ENCODE peak calls at places on chromosome 3, in nine cellular contexts. One of them, this sample, is unnamed.

GRCh38 chr3:43512749-43513404 is 108.9 kb downstream of the ANO10 start:
- DNase-seq in ovary: no peak
- DNase-seq in HepG2: no peak
- DNase-seq in A549: peak
- DNase-seq in transverse colon: no peak
- DNase-seq in upper lobe of left lung: no peak
- DNase-seq in esophagus muscularis mucosa: no peak
- DNase-seq in suprapubic skin: no peak
- DNase-seq in sigmoid colon: no peak
- DNase-seq in this sample: no peak

GRCh38 chr3:32865364-32865763 is 47.6 kb downstream of the TRIM71 start:
- DNase-seq in esophagus muscularis mucosa: no peak
- DNase-seq in ovary: no peak
- DNase-seq in sigmoid colon: no peak
- DNase-seq in A549: no peak
- DNase-seq in transverse colon: no peak
- DNase-seq in HepG2: peak
- DNase-seq in upper lobe of left lung: no peak
- DNase-seq in suprapubic skin: no peak
- DNase-seq in this sample: peak

GRCh38 chr3:113532698-113533533 is 561 bp downstream of the SIDT1 start:
- DNase-seq in A549: peak
- DNase-seq in esophagus muscularis mucosa: no peak
- DNase-seq in sigmoid colon: no peak
- DNase-seq in transverse colon: peak
- DNase-seq in HepG2: no peak
- DNase-seq in suprapubic skin: peak
- DNase-seq in ovary: peak
- DNase-seq in upper lobe of left lung: peak
- DNase-seq in this sample: peak

GRCh38 chr3:190596341-190597285 is 82.7 kb downstream of the IL1RAP start:
- DNase-seq in esophagus muscularis mucosa: no peak
- DNase-seq in suprapubic skin: no peak
- DNase-seq in sigmoid colon: no peak
- DNase-seq in A549: no peak
- DNase-seq in upper lobe of left lung: no peak
- DNase-seq in transverse colon: no peak
- DNase-seq in ovary: no peak
- DNase-seq in HepG2: no peak
- DNase-seq in this sample: no peak

GRCh38 chr3:148379763-148380162 is 317.9 kb upstream of the AGTR1 start:
- DNase-seq in sigmoid colon: no peak
- DNase-seq in transverse colon: no peak
- DNase-seq in A549: peak
- DNase-seq in upper lobe of left lung: no peak
- DNase-seq in ovary: no peak
- DNase-seq in esophagus muscularis mucosa: no peak
- DNase-seq in suprapubic skin: no peak
- DNase-seq in HepG2: peak
- DNase-seq in this sample: no peak

GRCh38 chr3:43866529-43867353 is 176.0 kb downstream of the ABHD5 start:
- DNase-seq in esophagus muscularis mucosa: peak
- DNase-seq in A549: peak
- DNase-seq in transverse colon: no peak
- DNase-seq in ovary: no peak
- DNase-seq in suprapubic skin: no peak
- DNase-seq in upper lobe of left lung: no peak
- DNase-seq in HepG2: no peak
- DNase-seq in sigmoid colon: no peak
- DNase-seq in this sample: no peak

GRCh38 chr3:58998476-58999117 is 51.2 kb downstream of the CFAP20DC start:
- DNase-seq in suprapubic skin: no peak
- DNase-seq in sigmoid colon: no peak
- DNase-seq in ovary: no peak
- DNase-seq in esophagus muscularis mucosa: no peak
- DNase-seq in transverse colon: no peak
- DNase-seq in upper lobe of left lung: no peak
- DNase-seq in A549: peak
- DNase-seq in HepG2: no peak
- DNase-seq in this sample: no peak

GRCh38 chr3:190169877-190170276 is 49.2 kb upstream of the P3H2 start:
- DNase-seq in esophagus muscularis mucosa: no peak
- DNase-seq in suprapubic skin: no peak
- DNase-seq in transverse colon: no peak
- DNase-seq in HepG2: no peak
- DNase-seq in A549: no peak
- DNase-seq in upper lobe of left lung: no peak
- DNase-seq in ovary: no peak
- DNase-seq in sigmoid colon: no peak
- DNase-seq in this sample: no peak

GRCh38 chr3:45551214-45552010 is 43.1 kb upstream of the LIMD1 start:
- DNase-seq in A549: peak
- DNase-seq in HepG2: peak
- DNase-seq in suprapubic skin: peak
- DNase-seq in transverse colon: peak
- DNase-seq in esophagus muscularis mucosa: no peak
- DNase-seq in upper lobe of left lung: no peak
- DNase-seq in ovary: peak
- DNase-seq in sigmoid colon: peak
- DNase-seq in this sample: peak

GRCh38 chr3:110576962-110577361 is 494.7 kb upstream of the NECTIN3 start:
- DNase-seq in HepG2: no peak
- DNase-seq in A549: peak
- DNase-seq in esophagus muscularis mucosa: no peak
- DNase-seq in ovary: no peak
- DNase-seq in upper lobe of left lung: no peak
- DNase-seq in transverse colon: no peak
- DNase-seq in sigmoid colon: no peak
- DNase-seq in suprapubic skin: no peak
- DNase-seq in this sample: no peak

GRCh38 chr3:86208782-86209181 is 782.2 kb downstream of the VGLL3 start:
- DNase-seq in HepG2: no peak
- DNase-seq in sigmoid colon: no peak
- DNase-seq in suprapubic skin: no peak
- DNase-seq in A549: no peak
- DNase-seq in upper lobe of left lung: no peak
- DNase-seq in ovary: no peak
- DNase-seq in esophagus muscularis mucosa: no peak
- DNase-seq in transverse colon: no peak
- DNase-seq in this sample: no peak

GRCh38 chr3:153158961-153159735 is 2.9 kb upstream of the RAP2B start:
- DNase-seq in HepG2: no peak
- DNase-seq in A549: no peak
- DNase-seq in sigmoid colon: no peak
- DNase-seq in ovary: no peak
- DNase-seq in suprapubic skin: no peak
- DNase-seq in esophagus muscularis mucosa: no peak
- DNase-seq in upper lobe of left lung: no peak
- DNase-seq in transverse colon: no peak
- DNase-seq in this sample: no peak

GRCh38 chr3:132255041-132255745 is 62.0 kb upstream of the ACP3 start:
- DNase-seq in upper lobe of left lung: no peak
- DNase-seq in transverse colon: no peak
- DNase-seq in A549: peak
- DNase-seq in ovary: no peak
- DNase-seq in suprapubic skin: no peak
- DNase-seq in esophagus muscularis mucosa: no peak
- DNase-seq in sigmoid colon: no peak
- DNase-seq in HepG2: no peak
- DNase-seq in this sample: no peak

GRCh38 chr3:69092030-69092513 is 7.3 kb downstream of the ARL6IP5 start:
- DNase-seq in transverse colon: no peak
- DNase-seq in upper lobe of left lung: no peak
- DNase-seq in A549: no peak
- DNase-seq in suprapubic skin: no peak
- DNase-seq in ovary: no peak
- DNase-seq in sigmoid colon: no peak
- DNase-seq in esophagus muscularis mucosa: no peak
- DNase-seq in HepG2: no peak
- DNase-seq in this sample: no peak

DNA sequence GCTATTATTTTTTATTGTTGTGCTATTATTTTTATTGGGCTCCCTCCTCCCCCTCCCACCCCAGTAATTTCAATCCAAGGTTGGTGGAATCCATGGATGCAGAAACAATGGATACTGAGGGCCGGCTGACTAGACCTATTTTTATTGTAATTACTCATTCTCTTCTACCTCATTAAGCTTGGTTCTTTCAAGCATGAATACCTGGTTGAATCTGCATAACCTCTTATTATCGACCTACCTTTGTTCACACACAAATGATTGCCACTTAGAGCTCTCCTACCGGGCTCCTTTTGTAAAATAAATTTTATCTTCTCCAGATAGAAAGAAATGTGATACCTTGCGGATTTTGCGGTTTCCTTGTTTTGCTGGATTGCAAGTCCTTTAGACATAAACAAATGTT is 31.6 kb downstream of the BTD start:
- DNase-seq in esophagus muscularis mucosa: no peak
- DNase-seq in suprapubic skin: no peak
- DNase-seq in sigmoid colon: no peak
- DNase-seq in A549: no peak
- DNase-seq in ovary: no peak
- DNase-seq in transverse colon: no peak
- DNase-seq in HepG2: no peak
- DNase-seq in upper lobe of left lung: no peak
- DNase-seq in this sample: no peak
- H3K4me3 ChIP-seq in esophagus muscularis mucosa: no peak
- H3K4me3 ChIP-seq in suprapubic skin: no peak
- H3K4me3 ChIP-seq in sigmoid colon: no peak
- H3K4me3 ChIP-seq in A549: no peak
- H3K4me3 ChIP-seq in ovary: no peak
- H3K4me3 ChIP-seq in transverse colon: no peak
- H3K4me3 ChIP-seq in HepG2: no peak
- H3K4me3 ChIP-seq in upper lobe of left lung: no peak
- H3K4me3 ChIP-seq in this sample: no peak

DNA sequence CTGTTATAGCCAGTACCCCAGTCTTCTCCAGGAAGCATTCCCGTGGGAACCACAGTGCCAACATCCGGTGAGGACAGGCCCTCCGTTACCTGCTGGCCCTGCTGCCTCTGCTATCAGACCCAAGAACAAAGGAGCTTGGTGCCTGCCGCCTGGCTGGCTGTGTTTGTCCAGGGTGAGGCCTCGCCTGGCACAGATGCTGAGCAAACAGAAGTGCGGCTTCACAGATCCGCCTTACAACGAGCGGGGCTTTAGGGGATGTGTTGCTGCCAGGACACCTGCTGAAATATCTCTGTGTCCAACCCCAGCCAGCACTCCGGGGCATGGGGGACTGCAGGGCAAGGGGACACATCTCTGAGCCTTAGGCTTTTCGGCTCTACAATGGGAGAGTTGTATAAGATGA is 2.2 kb upstream of the EPHB3 start:
- DNase-seq in upper lobe of left lung: no peak
- DNase-seq in transverse colon: peak
- DNase-seq in ovary: no peak
- DNase-seq in HepG2: peak
- DNase-seq in A549: peak
- DNase-seq in esophagus muscularis mucosa: no peak
- DNase-seq in suprapubic skin: no peak
- DNase-seq in sigmoid colon: no peak
- DNase-seq in this sample: peak
- TF ChIP-seq EP300 in upper lobe of left lung: no peak
- TF ChIP-seq EP300 in transverse colon: no peak
- TF ChIP-seq EP300 in ovary: no peak
- TF ChIP-seq EP300 in HepG2: no peak
- TF ChIP-seq EP300 in A549: no peak
- TF ChIP-seq EP300 in esophagus muscularis mucosa: no peak
- TF ChIP-seq EP300 in suprapubic skin: no peak
- TF ChIP-seq EP300 in sigmoid colon: no peak
- TF ChIP-seq EP300 in this sample: no peak

GRCh38 chr3:37571269-37571668 is 290.4 kb upstream of the CTDSPL start:
- DNase-seq in HepG2: no peak
- DNase-seq in transverse colon: no peak
- DNase-seq in suprapubic skin: no peak
- DNase-seq in esophagus muscularis mucosa: no peak
- DNase-seq in sigmoid colon: no peak
- DNase-seq in ovary: no peak
- DNase-seq in upper lobe of left lung: no peak
- DNase-seq in A549: peak
- DNase-seq in this sample: no peak
- TF ChIP-seq CTCF in HepG2: no peak
- TF ChIP-seq CTCF in transverse colon: no peak
- TF ChIP-seq CTCF in suprapubic skin: no peak
- TF ChIP-seq CTCF in esophagus muscularis mucosa: peak
- TF ChIP-seq CTCF in sigmoid colon: no peak
- TF ChIP-seq CTCF in ovary: no peak
- TF ChIP-seq CTCF in upper lobe of left lung: no peak
- TF ChIP-seq CTCF in A549: no peak
- TF ChIP-seq CTCF in this sample: no peak

GRCh38 chr3:9351709-9352126 is 11.1 kb upstream of the THUMPD3 start:
- DNase-seq in A549: no peak
- DNase-seq in HepG2: no peak
- DNase-seq in suprapubic skin: no peak
- DNase-seq in sigmoid colon: no peak
- DNase-seq in esophagus muscularis mucosa: no peak
- DNase-seq in ovary: no peak
- DNase-seq in transverse colon: no peak
- DNase-seq in upper lobe of left lung: no peak
- DNase-seq in this sample: no peak
- H3K4me3 ChIP-seq in A549: no peak
- H3K4me3 ChIP-seq in HepG2: no peak
- H3K4me3 ChIP-seq in suprapubic skin: no peak
- H3K4me3 ChIP-seq in sigmoid colon: no peak
- H3K4me3 ChIP-seq in esophagus muscularis mucosa: no peak
- H3K4me3 ChIP-seq in ovary: no peak
- H3K4me3 ChIP-seq in transverse colon: no peak
- H3K4me3 ChIP-seq in upper lobe of left lung: no peak
- H3K4me3 ChIP-seq in this sample: no peak

GRCh38 chr3:5463986-5464385 is 276.5 kb downstream of the EDEM1 start:
- DNase-seq in esophagus muscularis mucosa: no peak
- DNase-seq in ovary: no peak
- DNase-seq in upper lobe of left lung: no peak
- DNase-seq in suprapubic skin: no peak
- DNase-seq in transverse colon: no peak
- DNase-seq in A549: no peak
- DNase-seq in sigmoid colon: no peak
- DNase-seq in HepG2: no peak
- DNase-seq in this sample: no peak
- TF ChIP-seq EP300 in esophagus muscularis mucosa: no peak
- TF ChIP-seq EP300 in ovary: no peak
- TF ChIP-seq EP300 in upper lobe of left lung: no peak
- TF ChIP-seq EP300 in suprapubic skin: no peak
- TF ChIP-seq EP300 in transverse colon: no peak
- TF ChIP-seq EP300 in A549: no peak
- TF ChIP-seq EP300 in sigmoid colon: no peak
- TF ChIP-seq EP300 in HepG2: no peak
- TF ChIP-seq EP300 in this sample: no peak

This sample was measured in stomach.